ENCODE peak calls at places on chromosomes 11 and 22, in five cellular contexts. A is dorsolateral prefrontal cortex, U is H7, O is uterus, C is HCT116. P is an unnamed sample.

GRCh38 chr11:44778200-44779100 is 51.7 kb downstream of the TSPAN18 start:
- DNase-seq in A (no peak), U (peak; percentile 38), O (peak; percentile 11), C (no peak), P (peak; percentile 22)

GRCh38 chr11:134727636-134728035 is 315.6 kb upstream of the B3GAT1 start:
- DNase-seq in A (no peak), U (no peak), O (no peak), C (no peak), P (no peak)

GRCh38 chr11:78654866-78655265 is 80.2 kb upstream of the NARS2 start:
- DNase-seq in A (no peak), U (no peak), O (no peak), C (no peak), P (no peak)

GRCh38 chr11:34816698-34817213 is 99.4 kb downstream of the APIP start:
- DNase-seq in A (no peak), U (no peak), O (no peak), C (no peak), P (no peak)

GRCh38 chr11:73334244-73335203 is 26.4 kb downstream of the ARHGEF17 start:
- DNase-seq in A (no peak), U (no peak), O (peak; percentile 95), C (peak; percentile 15), P (peak; percentile 46)

GRCh38 chr11:9017773-9018172 is 14.0 kb upstream of the NRIP3 start:
- DNase-seq in A (peak; percentile 30), U (no peak), O (peak; percentile 32), C (no peak), P (no peak)

GRCh38 chr11:1573077-1573846 is 1.2 kb upstream of the DUSP8 start:
- DNase-seq in A (no peak), U (peak; percentile 79), O (no peak), C (no peak), P (no peak)

GRCh38 chr11:6427516-6427915 is 8.6 kb upstream of the APBB1 start:
- DNase-seq in A (no peak), U (peak; percentile 52), O (no peak), C (no peak), P (peak; percentile 39)

GRCh38 chr11:118842369-118842768 is 41.3 kb upstream of the CXCR5 start:
- DNase-seq in A (no peak), U (no peak), O (peak; percentile 16), C (peak; percentile 27), P (no peak)

GRCh38 chr22:17788023-17788330 is 13.7 kb upstream of the BID start:
- DNase-seq in A (no peak), U (no peak), O (no peak), C (no peak), P (no peak)

GRCh38 chr11:125938418-125938817 is 7.4 kb upstream of the VSIG10L2 start:
- DNase-seq in A (no peak), U (no peak), O (no peak), C (no peak), P (no peak)

GRCh38 chr11:61332266-61332822 is 561 bp downstream of the DDB1 start:
- DNase-seq in A (no peak), U (peak; percentile 82), O (no peak), C (no peak), P (no peak)

DNA sequence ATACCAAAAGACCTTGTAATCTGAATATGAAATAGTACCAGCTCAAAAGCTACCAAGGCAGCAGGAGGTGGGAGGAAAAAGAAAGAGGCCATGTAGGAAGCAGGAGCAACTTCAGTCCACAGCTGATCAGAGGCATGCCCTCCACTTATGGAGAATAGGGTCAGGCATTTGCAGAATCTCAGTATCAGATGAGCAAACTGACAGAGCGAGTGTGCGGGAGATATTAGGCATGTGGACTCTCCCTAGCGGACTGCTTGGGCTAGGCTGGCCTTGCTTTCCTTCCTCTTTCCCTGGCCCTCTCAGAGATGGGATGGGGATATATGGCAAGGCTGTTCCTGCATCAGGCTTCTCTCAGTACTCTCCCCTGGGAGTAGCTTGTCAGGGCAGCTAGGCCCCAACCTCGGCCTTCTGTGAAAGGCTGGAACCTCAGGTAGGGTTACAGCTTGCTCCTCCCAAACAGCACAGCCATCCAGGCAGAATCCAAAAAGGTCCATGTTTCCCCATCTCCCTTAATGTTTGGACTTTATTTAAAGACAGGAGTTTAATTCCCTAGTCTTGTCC is 37.0 kb downstream of the ETS1 start:
- DNase-seq in A (no peak), U (no peak), O (no peak), C (no peak), P (no peak)
- H3K4me3 ChIP-seq in A (no peak overlapping the region), U (no peak overlapping the region), O (no peak overlapping the region), C (no peak overlapping the region), P (no peak overlapping the region)

GRCh38 chr22:44969817-44970216 is 40.0 kb downstream of the PHF21B start:
- DNase-seq in A (no peak), U (no peak), O (no peak), C (no peak), P (no peak)
- H3K4me3 ChIP-seq in A (no peak overlapping the region), U (no peak overlapping the region), O (no peak overlapping the region), C (no peak overlapping the region), P (no peak overlapping the region)

DNA sequence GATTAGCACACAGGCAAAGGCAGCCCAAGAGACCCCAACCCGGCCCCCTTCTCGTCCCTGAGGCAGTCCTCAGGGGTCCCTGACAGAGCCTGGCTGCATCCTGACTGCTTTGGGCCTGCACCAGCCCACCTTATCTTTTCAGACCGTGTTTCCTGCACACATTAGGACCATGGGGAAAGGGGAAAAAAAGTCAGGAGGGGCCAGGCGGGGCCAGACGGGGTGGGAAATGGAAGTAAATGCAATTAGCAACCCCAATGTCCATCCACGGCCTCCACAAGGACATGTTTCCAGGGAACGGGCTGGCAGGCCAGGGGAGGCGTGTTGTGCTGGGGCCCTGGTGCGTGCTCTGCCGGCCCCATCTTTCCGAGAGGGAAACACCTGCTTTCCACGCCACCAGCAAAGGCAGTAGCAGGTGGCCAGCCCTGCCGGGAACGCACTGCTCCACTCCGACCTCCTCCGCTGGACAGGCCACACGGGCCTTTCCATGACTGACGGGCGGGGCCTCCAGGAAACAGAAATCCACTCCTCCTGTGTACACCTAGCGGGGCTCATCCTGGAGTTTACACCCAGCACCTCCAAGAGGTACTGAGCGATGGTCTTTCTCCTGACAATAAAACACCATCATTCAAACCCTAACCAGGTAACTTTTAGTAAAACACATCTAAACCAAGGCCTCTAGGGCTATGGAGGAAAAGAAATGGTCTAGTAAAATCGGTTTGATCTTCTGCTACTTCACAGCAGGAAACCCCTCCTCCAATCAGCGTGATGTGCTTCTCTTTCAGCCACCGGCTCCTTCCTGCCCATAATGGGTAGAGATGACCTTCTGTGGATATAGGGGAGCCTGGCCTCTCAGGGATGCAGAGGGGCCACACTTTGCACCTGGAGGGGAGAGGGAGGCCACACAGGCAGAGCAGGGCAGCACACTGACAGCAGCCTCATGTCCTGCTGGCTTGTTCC is 7.2 kb downstream of the EHD1 start:
- DNase-seq in A (no peak), U (no peak), O (no peak), C (no peak), P (peak; percentile 34)
- H3K4me3 ChIP-seq in A (no peak overlapping the region), U (no peak overlapping the region), O (no peak overlapping the region), C (no peak overlapping the region), P (no peak overlapping the region)

DNA sequence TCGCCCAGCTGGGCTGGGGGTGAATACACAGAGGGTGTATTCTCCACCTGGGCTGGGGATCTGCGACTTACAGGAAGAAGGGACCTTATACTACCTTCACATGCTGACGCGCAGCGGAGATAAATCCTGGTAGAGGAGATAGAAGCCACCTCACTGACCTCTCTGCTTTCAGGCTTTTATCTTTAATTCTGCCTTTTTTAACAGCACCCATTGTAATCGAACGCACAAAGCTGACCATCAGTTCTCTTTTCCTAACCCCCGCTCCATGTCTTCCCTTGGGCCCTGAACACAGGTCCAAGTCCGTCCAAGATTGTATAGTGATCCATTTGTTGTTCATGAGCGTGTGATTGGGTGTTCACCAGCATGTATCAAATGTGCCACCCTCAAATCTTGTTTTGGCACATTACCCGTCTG is 664 bp upstream of the LAMTOR1 start:
- DNase-seq in A (no peak), U (no peak), O (no peak), C (no peak), P (peak; percentile 35)
- H3K4me3 ChIP-seq in A (peak overlapping the region; percentile 85), U (peak overlapping the region; percentile 14), O (peak overlapping the region; percentile 77), C (peak overlapping the region; percentile 99), P (peak overlapping the region; percentile 19)

DNA sequence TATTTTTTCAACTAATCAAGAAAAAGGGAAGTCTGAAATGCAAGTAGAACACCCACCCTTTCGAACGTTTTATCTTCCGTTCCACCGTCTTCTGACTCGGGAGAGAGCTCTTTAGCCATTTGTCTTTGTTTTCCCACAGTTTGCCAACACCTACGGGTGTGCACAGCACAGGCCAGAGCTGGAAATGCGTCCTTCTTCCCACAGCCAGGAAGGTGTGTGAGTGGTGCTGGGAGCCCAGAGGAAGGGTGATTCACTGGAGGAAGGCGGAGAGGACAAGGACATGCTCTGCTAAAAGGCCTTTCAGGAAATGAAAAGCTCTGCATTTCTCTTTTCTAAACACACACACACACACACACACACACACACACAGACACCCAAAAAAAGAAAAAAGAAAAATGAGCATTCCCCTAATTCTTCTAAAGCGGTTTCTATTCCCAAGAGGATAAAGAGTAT is 18.5 kb downstream of the ENDOD1 start:
- DNase-seq in A (peak; percentile 42), U (no peak), O (peak; percentile 60), C (no peak), P (no peak)
- H3K4me3 ChIP-seq in A (no peak overlapping the region), U (no peak overlapping the region), O (no peak overlapping the region), C (peak overlapping the region; percentile 55), P (no peak overlapping the region)

GRCh38 chr22:50584106-50585096 is 1.8 kb upstream of the CHKB start:
- DNase-seq in A (no peak), U (no peak), O (no peak), C (no peak), P (peak; percentile 35)
- H3K4me3 ChIP-seq in A (peak overlapping the region; percentile 94), U (no peak overlapping the region), O (no peak overlapping the region), C (peak overlapping the region; percentile 90), P (no peak overlapping the region)